ENCODE peak calls at places on chromosomes 5 and 9, in ten cellular contexts. T is IMR-90, H is Peyer's patch, V is endothelial cell of umbilical vein, R is suprapubic skin, E is stomach, W is K562, I is gastrocnemius medialis, A is testis, Q is adrenal gland. D is an unnamed sample. For H3K27me3, the result is how much of the 10 kb centered on the place peaks cover.

GRCh38 chr9:22010881-22011625 is 1.9 kb upstream of the CDKN2B start:
- DNase-seq in T (peak), H (no peak), V (peak), R (no peak), E (no peak), W (no peak), I (no peak), A (peak), Q (peak), D (no peak)

GRCh38 chr5:172313877-172314276 is 30.3 kb upstream of the UBTD2 start:
- DNase-seq in T (no peak), H (no peak), V (no peak), R (no peak), E (no peak), W (no peak), I (no peak), A (no peak), Q (no peak), D (no peak)

GRCh38 chr5:174327317-174327864 is 281.9 kb downstream of the NSG2 start:
- DNase-seq in T (peak), H (peak), V (no peak), R (no peak), E (peak), W (peak), I (peak), A (peak), Q (peak), D (no peak)

GRCh38 chr5:113235884-113236283 is 198.9 kb downstream of the TSSK1B start:
- DNase-seq in T (no peak), H (no peak), V (no peak), R (no peak), E (no peak), W (no peak), I (no peak), A (no peak), Q (no peak), D (no peak)

GRCh38 chr5:137206030-137206715 is 293.0 kb downstream of the SPOCK1 start:
- DNase-seq in T (peak), H (no peak), V (peak), R (no peak), E (peak), W (no peak), I (no peak), A (no peak), Q (no peak), D (peak)

GRCh38 chr5:83509535-83509934 is 38.0 kb downstream of the VCAN start:
- DNase-seq in T (peak), H (no peak), V (peak), R (no peak), E (no peak), W (no peak), I (no peak), A (peak), Q (peak), D (no peak)

GRCh38 chr5:138824924-138825863 is 49.9 kb downstream of the LRRTM2 start:
- DNase-seq in T (peak), H (no peak), V (peak), R (no peak), E (no peak), W (peak), I (no peak), A (no peak), Q (peak), D (no peak)

GRCh38 chr9:111610851-111611250 is 11.4 kb upstream of the PTGR1 start:
- DNase-seq in T (no peak), H (no peak), V (no peak), R (no peak), E (no peak), W (no peak), I (no peak), A (no peak), Q (no peak), D (no peak)

GRCh38 chr5:141910271-141910673 is 13.4 kb upstream of the DELE1 start:
- DNase-seq in T (no peak), H (no peak), V (no peak), R (no peak), E (no peak), W (no peak), I (no peak), A (no peak), Q (no peak), D (no peak)

GRCh38 chr5:40223884-40224402 is 455.8 kb upstream of the PTGER4 start:
- DNase-seq in T (peak), H (no peak), V (peak), R (no peak), E (no peak), W (no peak), I (no peak), A (no peak), Q (no peak), D (no peak)

GRCh38 chr9:83070257-83070656 is 7.3 kb upstream of the RASEF start:
- DNase-seq in T (peak), H (no peak), V (no peak), R (no peak), E (no peak), W (no peak), I (no peak), A (no peak), Q (no peak), D (no peak)

GRCh38 chr9:130331573-130331972 is 66.0 kb downstream of the HMCN2 start:
- DNase-seq in T (peak), H (peak), V (no peak), R (no peak), E (peak), W (no peak), I (peak), A (peak), Q (no peak), D (no peak)

GRCh38 chr5:1431021-1431811 is 14.0 kb downstream of the SLC6A3 start:
- DNase-seq in T (no peak), H (peak), V (no peak), R (peak), E (peak), W (no peak), I (no peak), A (no peak), Q (no peak), D (no peak)

GRCh38 chr9:130284249-130284625 is 18.7 kb downstream of the HMCN2 start:
- DNase-seq in T (no peak), H (no peak), V (no peak), R (no peak), E (no peak), W (no peak), I (no peak), A (no peak), Q (no peak), D (no peak)

GRCh38 chr5:170056561-170057267 is 49.0 kb upstream of the FOXI1 start:
- DNase-seq in T (no peak), H (no peak), V (peak), R (peak), E (no peak), W (no peak), I (no peak), A (no peak), Q (no peak), D (no peak)

GRCh38 chr9:91773166-91773565 is 176.9 kb downstream of the ROR2 start:
- DNase-seq in T (no peak), H (no peak), V (no peak), R (no peak), E (no peak), W (no peak), I (no peak), A (no peak), Q (no peak), D (no peak)

GRCh38 chr5:176501333-176501732 is 35.9 kb downstream of the RNF44 start:
- DNase-seq in T (peak), H (no peak), V (no peak), R (no peak), E (no peak), W (no peak), I (no peak), A (no peak), Q (no peak), D (no peak)

GRCh38 chr5:54445691-54446090 is 9.8 kb upstream of the HSPB3 start:
- DNase-seq in T (no peak), H (no peak), V (no peak), R (no peak), E (no peak), W (no peak), I (no peak), A (no peak), Q (no peak), D (no peak)

GRCh38 chr9:34592895-34593601 is 3.5 kb upstream of the CNTFR start:
- DNase-seq in T (no peak), H (peak), V (no peak), R (peak), E (peak), W (no peak), I (peak), A (peak), Q (peak), D (peak)

GRCh38 chr5:176418251-176418650 is 1.9 kb upstream of the CLTB start:
- DNase-seq in T (no peak), H (peak), V (peak), R (no peak), E (peak), W (no peak), I (no peak), A (no peak), Q (peak), D (no peak)

GRCh38 chr5:161966544-161966943 is 101.0 kb upstream of the GABRG2 start:
- DNase-seq in T (no peak), H (no peak), V (no peak), R (no peak), E (no peak), W (no peak), I (no peak), A (peak), Q (no peak), D (no peak)

GRCh38 chr5:3394046-3394597 is 201.5 kb upstream of the IRX1 start:
- DNase-seq in T (no peak), H (no peak), V (no peak), R (no peak), E (no peak), W (no peak), I (no peak), A (no peak), Q (no peak), D (no peak)

GRCh38 chr9:20125721-20126120 is 336.9 kb upstream of the SLC24A2 start:
- DNase-seq in T (no peak), H (no peak), V (no peak), R (no peak), E (no peak), W (no peak), I (no peak), A (no peak), Q (no peak), D (no peak)

DNA sequence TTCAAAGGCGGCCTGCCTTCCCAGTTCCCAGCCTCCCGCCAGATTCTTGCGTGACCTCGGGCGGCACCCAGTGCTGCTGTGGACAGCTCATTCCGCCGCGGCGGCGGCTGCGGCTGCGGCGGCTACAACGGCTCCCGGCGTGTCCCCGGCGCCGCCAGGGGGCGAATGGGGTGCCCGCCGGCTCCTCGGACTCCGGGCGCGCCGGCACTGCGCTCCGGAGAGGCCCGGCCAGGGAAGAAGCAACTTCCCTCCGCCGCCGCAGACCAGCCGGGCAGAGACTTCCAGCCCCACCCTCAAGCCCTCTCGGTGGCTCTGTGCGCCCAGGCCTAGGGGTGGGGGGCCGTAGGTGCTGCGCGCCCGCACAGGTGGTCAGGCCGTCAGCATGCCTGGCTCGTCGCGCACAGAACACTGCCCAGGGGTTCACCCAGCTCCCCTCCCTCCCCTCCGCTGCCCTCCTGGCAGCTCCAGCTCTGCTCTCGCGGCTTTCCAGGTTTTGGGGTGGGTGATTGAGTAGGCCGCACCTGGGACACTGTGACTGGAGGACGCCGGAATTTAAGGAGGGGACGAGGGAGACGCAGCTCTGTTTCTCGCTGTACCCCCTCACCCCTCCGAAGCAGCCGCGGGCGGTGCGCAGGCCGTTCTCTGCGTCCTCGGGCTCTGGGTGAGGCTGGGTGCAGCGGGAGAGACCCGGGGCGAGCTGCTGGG is 20.2 kb downstream of the IGIP start:
- DNase-seq in T (peak), H (peak), V (peak), R (no peak), E (peak), W (peak), I (peak), A (peak), Q (peak), D (peak)
- TF ChIP-seq POLR2A in T (no peak), H (no peak), V (no peak), R (no peak), E (no peak), W (no peak), I (no peak), A (no peak), Q (no peak), D (no peak)

DNA sequence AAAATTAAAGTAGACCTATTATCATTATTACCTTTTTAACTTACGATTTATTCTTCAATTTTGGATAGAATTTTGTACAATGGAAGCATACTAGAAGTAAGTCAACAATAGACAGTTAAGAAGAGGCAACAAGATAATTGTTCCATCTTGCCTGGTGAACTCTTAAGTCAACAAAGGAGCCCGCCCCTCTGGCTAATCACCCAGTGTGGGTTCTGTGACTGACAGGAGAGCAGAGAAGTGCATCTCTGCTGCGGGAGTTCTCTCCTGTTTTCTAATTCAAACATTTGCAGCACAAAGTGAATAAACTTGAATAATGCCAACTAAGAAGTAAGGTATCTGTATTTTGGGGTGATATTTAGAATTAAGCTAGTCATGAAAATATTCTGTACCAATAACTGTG is 6.7 kb upstream of the ISL1 start:
- DNase-seq in T (no peak), H (no peak), V (no peak), R (no peak), E (no peak), W (no peak), I (no peak), A (no peak), Q (no peak), D (no peak)
- H3K27me3 ChIP-seq in T (under half), H (under half), V (under half), R (half or more), E (under half), W (under half), I (half or more), A (under half), Q (under half), D (under half)

GRCh38 chr5:43020294-43020711 is 19.8 kb downstream of the ANXA2R start:
- DNase-seq in T (peak), H (peak), V (no peak), R (no peak), E (no peak), W (no peak), I (no peak), A (no peak), Q (no peak), D (no peak)
- TF ChIP-seq POLR2A in T (no peak), H (no peak), V (no peak), R (no peak), E (no peak), W (no peak), I (no peak), A (no peak), Q (no peak), D (no peak)

DNA sequence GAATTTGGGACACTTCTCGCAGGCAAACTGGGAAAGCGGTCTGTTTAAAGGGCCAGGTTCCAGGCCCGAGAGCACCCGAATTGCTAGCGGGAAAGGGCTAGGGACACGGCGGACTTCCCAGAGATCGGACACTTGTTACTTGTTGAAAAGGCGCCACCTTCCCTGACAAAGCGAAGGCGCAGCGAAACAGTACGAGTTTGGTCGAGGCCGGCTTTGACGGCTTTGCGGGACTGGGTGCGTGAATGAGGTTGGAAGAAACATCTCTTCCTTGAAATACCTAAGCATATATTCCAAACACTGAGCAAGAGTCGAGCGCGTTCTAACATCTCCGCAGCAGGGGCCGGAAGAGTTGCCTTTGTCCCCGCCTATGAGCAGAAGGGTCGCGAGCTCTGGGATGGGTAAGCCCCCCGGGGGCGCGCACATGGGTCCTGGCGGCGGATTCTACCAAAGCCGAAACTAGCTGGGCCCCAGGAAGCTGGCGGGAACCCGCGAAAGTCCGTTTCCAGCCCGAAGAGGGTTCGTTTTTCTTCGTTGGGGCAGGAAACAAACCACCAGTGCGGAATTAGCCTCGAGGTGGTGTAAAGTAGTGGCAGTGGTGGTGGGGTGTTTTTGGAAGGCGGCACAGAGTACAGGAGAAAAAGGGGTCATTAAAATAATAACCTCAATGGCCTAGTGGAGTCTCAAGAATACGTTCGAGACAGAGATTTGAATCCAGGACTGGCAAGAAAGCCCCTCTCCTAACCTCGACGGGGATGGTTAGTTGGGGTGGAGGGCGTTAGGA is 1.5 kb downstream of the GDNF start:
- DNase-seq in T (peak), H (no peak), V (peak), R (no peak), E (no peak), W (no peak), I (no peak), A (peak), Q (peak), D (no peak)
- H3K27me3 ChIP-seq in T (under half), H (under half), V (half or more), R (half or more), E (half or more), W (half or more), I (under half), A (under half), Q (half or more), D (half or more)

GRCh38 chr9:136793063-136793946 is 2.2 kb downstream of the TMEM141 start:
- DNase-seq in T (no peak), H (peak), V (no peak), R (no peak), E (no peak), W (peak), I (no peak), A (peak), Q (no peak), D (no peak)

GRCh38 chr9:136789523-136789937 is 1.6 kb upstream of the TMEM141 start:
- DNase-seq in T (no peak), H (no peak), V (no peak), R (no peak), E (no peak), W (no peak), I (no peak), A (no peak), Q (no peak), D (no peak)

GRCh38 chr9:136791466-136792276 is 527 bp downstream of the TMEM141 start:
- DNase-seq in T (no peak), H (peak), V (peak), R (no peak), E (peak), W (peak), I (no peak), A (peak), Q (peak), D (peak)

GRCh38 chr9:136792321-136793062 is 1.3 kb downstream of the TMEM141 start:
- DNase-seq in T (no peak), H (no peak), V (no peak), R (no peak), E (no peak), W (no peak), I (no peak), A (peak), Q (no peak), D (peak)

GRCh38 chr9:136790640-136791465 is at the start of gene TMEM141:
- DNase-seq in T (peak), H (peak), V (peak), R (peak), E (peak), W (peak), I (peak), A (peak), Q (peak), D (peak)
- TF ChIP-seq POLR2A in T (no peak), H (peak), V (peak), R (no peak), E (no peak), W (no peak), I (peak), A (no peak), Q (peak), D (peak)

GRCh38 chr9:135777623-135778177 is 75.7 kb downstream of the KCNT1 start:
- DNase-seq in T (no peak), H (no peak), V (no peak), R (no peak), E (no peak), W (no peak), I (no peak), A (no peak), Q (no peak), D (no peak)
- H3K27me3 ChIP-seq in T (under half), H (under half), V (under half), R (under half), E (half or more), W (half or more), I (under half), A (under half), Q (under half), D (under half)